ENCODE peak calls at places on chromosomes 4 and X, in six cellular contexts. One of them, this sample, is unnamed.
A peak's percentile ranks its signal among the peaks of the same experiment; 100 is the strongest.

GRCh38 chr4:104302731-104303130 is 192.0 kb downstream of the CXXC4 start:
- DNase-seq in H9: no peak
- DNase-seq in IMR-90: no peak
- DNase-seq in neuronal stem cell: no peak
- DNase-seq in H1: no peak
- DNase-seq in mesenchymal stem cell: no peak
- DNase-seq in this sample: no peak

GRCh38 chr4:132642196-132642817 is 506.8 kb upstream of the PCDH10 start:
- DNase-seq in H9: peak; percentile 55
- DNase-seq in IMR-90: peak; percentile 12
- DNase-seq in neuronal stem cell: peak; percentile 53
- DNase-seq in H1: peak; percentile 34
- DNase-seq in mesenchymal stem cell: peak; percentile 67
- DNase-seq in this sample: peak; percentile 51

GRCh38 chr4:83618991-83619390 is 83.1 kb downstream of the GPAT3 start:
- DNase-seq in H9: no peak
- DNase-seq in IMR-90: peak; percentile 44
- DNase-seq in neuronal stem cell: no peak
- DNase-seq in H1: no peak
- DNase-seq in mesenchymal stem cell: no peak
- DNase-seq in this sample: no peak

GRCh38 chr4:48777739-48778138 is 2.3 kb downstream of the FRYL start:
- DNase-seq in H9: no peak
- DNase-seq in IMR-90: no peak
- DNase-seq in neuronal stem cell: no peak
- DNase-seq in H1: no peak
- DNase-seq in mesenchymal stem cell: no peak
- DNase-seq in this sample: peak; percentile 74

GRCh38 chr4:56326363-56326762 is 60.9 kb downstream of the AASDH start:
- DNase-seq in H9: no peak
- DNase-seq in IMR-90: peak; percentile 3
- DNase-seq in neuronal stem cell: no peak
- DNase-seq in H1: no peak
- DNase-seq in mesenchymal stem cell: no peak
- DNase-seq in this sample: no peak

GRCh38 chrX:790780-791360 is 160.3 kb downstream of the SHOX start:
- DNase-seq in H9: no peak
- DNase-seq in IMR-90: no peak
- DNase-seq in neuronal stem cell: no peak
- DNase-seq in H1: no peak
- DNase-seq in mesenchymal stem cell: no peak
- DNase-seq in this sample: no peak

GRCh38 chr4:119286377-119287002 is 35.4 kb downstream of the FABP2 start:
- DNase-seq in H9: no peak
- DNase-seq in IMR-90: peak; percentile 83
- DNase-seq in neuronal stem cell: peak; percentile 2
- DNase-seq in H1: no peak
- DNase-seq in mesenchymal stem cell: peak; percentile 68
- DNase-seq in this sample: peak; percentile 15

GRCh38 chrX:11267311-11267910 is 25.8 kb upstream of the AMELX start:
- DNase-seq in H9: no peak
- DNase-seq in IMR-90: no peak
- DNase-seq in neuronal stem cell: no peak
- DNase-seq in H1: no peak
- DNase-seq in mesenchymal stem cell: peak; percentile 46
- DNase-seq in this sample: no peak

GRCh38 chrX:128781506-128781905 is 729.3 kb upstream of the ACTRT1 start:
- DNase-seq in H9: peak; percentile 57
- DNase-seq in IMR-90: no peak
- DNase-seq in neuronal stem cell: peak; percentile 3
- DNase-seq in H1: no peak
- DNase-seq in mesenchymal stem cell: peak; percentile 6
- DNase-seq in this sample: peak; percentile 39

GRCh38 chr4:162727232-162727631 is 439.5 kb downstream of the NAF1 start:
- DNase-seq in H9: no peak
- DNase-seq in IMR-90: no peak
- DNase-seq in neuronal stem cell: no peak
- DNase-seq in H1: no peak
- DNase-seq in mesenchymal stem cell: no peak
- DNase-seq in this sample: no peak

GRCh38 chr4:149291463-149291862 is 524.2 kb downstream of the IQCM start:
- DNase-seq in H9: no peak
- DNase-seq in IMR-90: peak; percentile 43
- DNase-seq in neuronal stem cell: no peak
- DNase-seq in H1: no peak
- DNase-seq in mesenchymal stem cell: peak; percentile 50
- DNase-seq in this sample: no peak

GRCh38 chr4:82593416-82593815 is 31.6 kb upstream of the TMEM150C start:
- DNase-seq in H9: no peak
- DNase-seq in IMR-90: no peak
- DNase-seq in neuronal stem cell: no peak
- DNase-seq in H1: no peak
- DNase-seq in mesenchymal stem cell: no peak
- DNase-seq in this sample: no peak

GRCh38 chr4:56307423-56307822 is 79.9 kb downstream of the AASDH start:
- DNase-seq in H9: no peak
- DNase-seq in IMR-90: peak; percentile 4
- DNase-seq in neuronal stem cell: no peak
- DNase-seq in H1: no peak
- DNase-seq in mesenchymal stem cell: peak; percentile 29
- DNase-seq in this sample: peak; percentile 88

GRCh38 chr4:39043697-39044363 is 11.6 kb upstream of the TMEM156 start:
- DNase-seq in H9: no peak
- DNase-seq in IMR-90: peak; percentile 52
- DNase-seq in neuronal stem cell: no peak
- DNase-seq in H1: no peak
- DNase-seq in mesenchymal stem cell: peak; percentile 80
- DNase-seq in this sample: peak; percentile 50

GRCh38 chrX:55135171-55135570 is 46.4 kb downstream of the PAGE2 start:
- DNase-seq in H9: no peak
- DNase-seq in IMR-90: peak; percentile 31
- DNase-seq in neuronal stem cell: peak; percentile 1
- DNase-seq in H1: no peak
- DNase-seq in mesenchymal stem cell: peak; percentile 40
- DNase-seq in this sample: no peak

GRCh38 chr4:6180841-6181631 is 19.3 kb downstream of the JAKMIP1 start:
- DNase-seq in H9: no peak
- DNase-seq in IMR-90: no peak
- DNase-seq in neuronal stem cell: no peak
- DNase-seq in H1: no peak
- DNase-seq in mesenchymal stem cell: no peak
- DNase-seq in this sample: no peak
- H2AK5ac ChIP-seq in H9: no peak overlapping the region
- H2AK5ac ChIP-seq in IMR-90: no peak overlapping the region
- H2AK5ac ChIP-seq in neuronal stem cell: no peak overlapping the region
- H2AK5ac ChIP-seq in H1: no peak overlapping the region
- H2AK5ac ChIP-seq in mesenchymal stem cell: no peak overlapping the region
- H2AK5ac ChIP-seq in this sample: no peak overlapping the region

GRCh38 chr4:159155119-159155518 is 52.2 kb downstream of the RAPGEF2 start:
- DNase-seq in H9: no peak
- DNase-seq in IMR-90: no peak
- DNase-seq in neuronal stem cell: no peak
- DNase-seq in H1: no peak
- DNase-seq in mesenchymal stem cell: no peak
- DNase-seq in this sample: no peak

GRCh38 chr4:159150380-159150779 is 47.5 kb downstream of the RAPGEF2 start:
- DNase-seq in H9: no peak
- DNase-seq in IMR-90: no peak
- DNase-seq in neuronal stem cell: no peak
- DNase-seq in H1: no peak
- DNase-seq in mesenchymal stem cell: no peak
- DNase-seq in this sample: no peak

GRCh38 chr4:159153669-159154068 is 50.8 kb downstream of the RAPGEF2 start:
- DNase-seq in H9: no peak
- DNase-seq in IMR-90: no peak
- DNase-seq in neuronal stem cell: no peak
- DNase-seq in H1: no peak
- DNase-seq in mesenchymal stem cell: no peak
- DNase-seq in this sample: no peak

GRCh38 chr4:159150838-159151390 is 48.0 kb downstream of the RAPGEF2 start:
- DNase-seq in H9: no peak
- DNase-seq in IMR-90: no peak
- DNase-seq in neuronal stem cell: no peak
- DNase-seq in H1: no peak
- DNase-seq in mesenchymal stem cell: no peak
- DNase-seq in this sample: no peak

GRCh38 chr4:159151701-159152100 is 48.8 kb downstream of the RAPGEF2 start:
- DNase-seq in H9: no peak
- DNase-seq in IMR-90: no peak
- DNase-seq in neuronal stem cell: no peak
- DNase-seq in H1: no peak
- DNase-seq in mesenchymal stem cell: no peak
- DNase-seq in this sample: no peak
- H3K23ac ChIP-seq in H9: no peak overlapping the region
- H3K23ac ChIP-seq in IMR-90: no peak overlapping the region
- H3K23ac ChIP-seq in neuronal stem cell: no peak overlapping the region
- H3K23ac ChIP-seq in H1: no peak overlapping the region
- H3K23ac ChIP-seq in mesenchymal stem cell: no peak overlapping the region
- H3K23ac ChIP-seq in this sample: no peak overlapping the region

GRCh38 chr4:147461161-147461560 is 19.7 kb upstream of the EDNRA start:
- DNase-seq in H9: no peak
- DNase-seq in IMR-90: peak; percentile 74
- DNase-seq in neuronal stem cell: no peak
- DNase-seq in H1: no peak
- DNase-seq in mesenchymal stem cell: no peak
- DNase-seq in this sample: no peak

GRCh38 chr4:147463065-147463464 is 17.8 kb upstream of the EDNRA start:
- DNase-seq in H9: no peak
- DNase-seq in IMR-90: peak; percentile 19
- DNase-seq in neuronal stem cell: no peak
- DNase-seq in H1: no peak
- DNase-seq in mesenchymal stem cell: peak; percentile 8
- DNase-seq in this sample: no peak

DNA sequence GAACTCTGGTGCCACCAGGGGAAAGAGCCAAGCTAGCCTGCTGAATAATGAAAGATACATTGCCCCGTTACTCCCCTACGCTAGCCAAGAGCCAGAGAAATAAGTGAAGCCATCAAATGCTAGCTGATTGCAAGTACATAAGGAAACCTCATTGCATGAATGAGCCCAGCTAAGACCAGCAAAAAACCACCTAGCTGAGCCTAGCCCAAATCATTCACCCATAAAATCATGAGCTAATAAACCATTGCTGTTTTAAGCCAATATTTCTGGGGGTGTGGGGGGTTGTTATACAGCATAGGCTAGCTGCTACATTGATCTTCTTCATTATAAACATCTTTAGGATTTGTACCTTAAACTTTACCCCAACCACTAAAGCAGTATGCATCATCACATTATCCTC is 15.4 kb upstream of the EDNRA start:
- DNase-seq in H9: no peak
- DNase-seq in IMR-90: no peak
- DNase-seq in neuronal stem cell: no peak
- DNase-seq in H1: no peak
- DNase-seq in mesenchymal stem cell: no peak
- DNase-seq in this sample: no peak
- H4K91ac ChIP-seq in H9: no peak overlapping the region
- H4K91ac ChIP-seq in IMR-90: no peak overlapping the region
- H4K91ac ChIP-seq in neuronal stem cell: no peak overlapping the region
- H4K91ac ChIP-seq in H1: no peak overlapping the region
- H4K91ac ChIP-seq in mesenchymal stem cell: no peak overlapping the region
- H4K91ac ChIP-seq in this sample: no peak overlapping the region

GRCh38 chr4:8549352-8549931 is 30.8 kb upstream of the GPR78 start:
- DNase-seq in H9: no peak
- DNase-seq in IMR-90: no peak
- DNase-seq in neuronal stem cell: no peak
- DNase-seq in H1: no peak
- DNase-seq in mesenchymal stem cell: no peak
- DNase-seq in this sample: no peak
- H2AK5ac ChIP-seq in H9: no peak overlapping the region
- H2AK5ac ChIP-seq in IMR-90: no peak overlapping the region
- H2AK5ac ChIP-seq in neuronal stem cell: no peak overlapping the region
- H2AK5ac ChIP-seq in H1: no peak overlapping the region
- H2AK5ac ChIP-seq in mesenchymal stem cell: no peak overlapping the region
- H2AK5ac ChIP-seq in this sample: peak overlapping the region; percentile 6

GRCh38 chr4:65241257-65241997 is 428.9 kb downstream of the EPHA5 start:
- DNase-seq in H9: no peak
- DNase-seq in IMR-90: no peak
- DNase-seq in neuronal stem cell: no peak
- DNase-seq in H1: no peak
- DNase-seq in mesenchymal stem cell: no peak
- DNase-seq in this sample: peak; percentile 44

GRCh38 chr4:65242156-65242846 is 428.0 kb downstream of the EPHA5 start:
- DNase-seq in H9: no peak
- DNase-seq in IMR-90: no peak
- DNase-seq in neuronal stem cell: no peak
- DNase-seq in H1: no peak
- DNase-seq in mesenchymal stem cell: no peak
- DNase-seq in this sample: no peak
- H3K23ac ChIP-seq in H9: no peak overlapping the region
- H3K23ac ChIP-seq in IMR-90: no peak overlapping the region
- H3K23ac ChIP-seq in neuronal stem cell: peak overlapping the region; percentile 75
- H3K23ac ChIP-seq in H1: no peak overlapping the region
- H3K23ac ChIP-seq in mesenchymal stem cell: no peak overlapping the region
- H3K23ac ChIP-seq in this sample: no peak overlapping the region

GRCh38 chr4:137632842-137633241 is 100.5 kb upstream of the PCDH18 start:
- DNase-seq in H9: no peak
- DNase-seq in IMR-90: no peak
- DNase-seq in neuronal stem cell: no peak
- DNase-seq in H1: no peak
- DNase-seq in mesenchymal stem cell: no peak
- DNase-seq in this sample: no peak

GRCh38 chr4:137631605-137632004 is 99.3 kb upstream of the PCDH18 start:
- DNase-seq in H9: no peak
- DNase-seq in IMR-90: no peak
- DNase-seq in neuronal stem cell: no peak
- DNase-seq in H1: no peak
- DNase-seq in mesenchymal stem cell: no peak
- DNase-seq in this sample: no peak

GRCh38 chr4:137635108-137635507 is 102.8 kb upstream of the PCDH18 start:
- DNase-seq in H9: no peak
- DNase-seq in IMR-90: peak; percentile 78
- DNase-seq in neuronal stem cell: no peak
- DNase-seq in H1: no peak
- DNase-seq in mesenchymal stem cell: peak; percentile 56
- DNase-seq in this sample: peak; percentile 16

GRCh38 chr4:137638934-137639333 is 106.6 kb upstream of the PCDH18 start:
- DNase-seq in H9: no peak
- DNase-seq in IMR-90: no peak
- DNase-seq in neuronal stem cell: no peak
- DNase-seq in H1: no peak
- DNase-seq in mesenchymal stem cell: no peak
- DNase-seq in this sample: no peak

GRCh38 chr4:137635596-137635995 is 103.3 kb upstream of the PCDH18 start:
- DNase-seq in H9: no peak
- DNase-seq in IMR-90: no peak
- DNase-seq in neuronal stem cell: no peak
- DNase-seq in H1: no peak
- DNase-seq in mesenchymal stem cell: no peak
- DNase-seq in this sample: no peak
- H4K91ac ChIP-seq in H9: no peak overlapping the region
- H4K91ac ChIP-seq in IMR-90: peak overlapping the region; percentile 12
- H4K91ac ChIP-seq in neuronal stem cell: no peak overlapping the region
- H4K91ac ChIP-seq in H1: no peak overlapping the region
- H4K91ac ChIP-seq in mesenchymal stem cell: no peak overlapping the region
- H4K91ac ChIP-seq in this sample: no peak overlapping the region

GRCh38 chr4:8225704-8226443 is 26.8 kb downstream of the SH3TC1 start:
- DNase-seq in H9: peak; percentile 52
- DNase-seq in IMR-90: no peak
- DNase-seq in neuronal stem cell: no peak
- DNase-seq in H1: no peak
- DNase-seq in mesenchymal stem cell: no peak
- DNase-seq in this sample: no peak
- H2AK5ac ChIP-seq in H9: no peak overlapping the region
- H2AK5ac ChIP-seq in IMR-90: no peak overlapping the region
- H2AK5ac ChIP-seq in neuronal stem cell: peak overlapping the region; percentile 63
- H2AK5ac ChIP-seq in H1: peak overlapping the region; percentile 39
- H2AK5ac ChIP-seq in mesenchymal stem cell: no peak overlapping the region
- H2AK5ac ChIP-seq in this sample: peak overlapping the region; percentile 31

This sample was measured in trophoblast cell.